ENCODE peak calls at places on chromosomes 6 and 20, in five cellular contexts. Y is HFF-Myc; L is B cell; Z is CD4-positive, alpha-beta T cell; B is endodermal cell. I is an unnamed sample.

GRCh38 chr20:40882173-40882572 is 146.4 kb upstream of the TOP1 start:
- DNase-seq in L (no peak), Z (no peak), B (no peak), Y (no peak), I (no peak)

GRCh38 chr20:51562027-51562333 is 19.5 kb upstream of the NFATC2 start:
- DNase-seq in Y (no peak), L (peak; percentile 9), Z (no peak), B (no peak), I (no peak)

GRCh38 chr20:46364670-46365482 is 41.5 kb downstream of the ELMO2 start:
- DNase-seq in Y (no peak), Z (no peak), L (no peak), B (no peak), I (no peak)

GRCh38 chr20:50565874-50566273 is 55.7 kb downstream of the PTPN1 start:
- DNase-seq in Z (no peak), B (no peak), L (no peak), Y (no peak), I (peak; percentile 57)

GRCh38 chr6:148893481-148893880 is 146.7 kb downstream of the UST start:
- DNase-seq in L (no peak), Y (no peak), B (no peak), Z (no peak), I (no peak)

GRCh38 chr20:19466204-19466928 is 253.9 kb downstream of the SLC24A3 start:
- DNase-seq in Z (no peak), L (no peak), Y (no peak), B (peak; percentile 4), I (peak; percentile 23)

GRCh38 chr20:26208296-26209091 is 511.8 kb upstream of the ZNF337 start:
- DNase-seq in Z (peak; percentile 37), B (peak; percentile 84), Y (no peak), L (peak; percentile 5), I (peak; percentile 84)

GRCh38 chr6:35317483-35318199 is 20.0 kb downstream of the DEF6 start:
- DNase-seq in L (no peak), B (no peak), Z (no peak), Y (no peak), I (no peak)

GRCh38 chr20:40982415-40983145 is 46.0 kb upstream of the TOP1 start:
- DNase-seq in L (no peak), Y (no peak), B (no peak), Z (no peak), I (peak; percentile 54)

GRCh38 chr20:23205656-23206055 is 119.5 kb upstream of the CD93 start:
- DNase-seq in B (peak; percentile 61), Y (no peak), Z (no peak), L (no peak), I (no peak)

GRCh38 chr6:3229566-3230274 is 2.3 kb upstream of the TUBB2B start:
- DNase-seq in B (peak; percentile 92), Y (no peak), Z (no peak), L (peak; percentile 63), I (no peak)

GRCh38 chr20:7924692-7925091 is 15.6 kb downstream of the HAO1 start:
- DNase-seq in L (no peak), Y (peak; percentile 91), Z (no peak), B (no peak), I (no peak)

GRCh38 chr6:151255811-151256210 is 16.0 kb downstream of the AKAP12 start:
- DNase-seq in B (no peak), L (no peak), Z (no peak), Y (no peak), I (no peak)

GRCh38 chr6:14121936-14122344 is 4.4 kb downstream of the CD83 start:
- DNase-seq in Y (no peak), B (no peak), L (peak; percentile 86), Z (no peak), I (no peak)

GRCh38 chr20:2289475-2289874 is 6.3 kb upstream of the TGM3 start:
- DNase-seq in Z (no peak), B (peak; percentile 41), Y (no peak), L (no peak), I (peak; percentile 67)

GRCh38 chr6:150567823-150568383 is 31.8 kb upstream of the PLEKHG1 start:
- DNase-seq in Y (no peak), B (no peak), L (no peak), Z (no peak), I (no peak)

GRCh38 chr6:36947570-36948351 is 6.8 kb upstream of the PI16 start:
- DNase-seq in Y (no peak), B (peak; percentile 36), Z (peak; percentile 39), L (peak; percentile 60), I (no peak)

GRCh38 chr6:26222587-26222986 is 135.4 kb downstream of the HFE start:
- DNase-seq in B (peak; percentile 62), Y (no peak), L (no peak), Z (no peak), I (no peak)

GRCh38 chr6:17269840-17270239 is 11.3 kb upstream of the RBM24 start:
- DNase-seq in B (no peak), L (no peak), Z (no peak), Y (no peak), I (no peak)

GRCh38 chr6:84766118-84766683 is 1.8 kb upstream of the TBX18 start:
- DNase-seq in B (peak; percentile 70), Y (no peak), Z (no peak), L (no peak), I (no peak)

GRCh38 chr6:56877922-56878321 is 77.0 kb upstream of the BEND6 start:
- DNase-seq in B (no peak), Z (no peak), Y (no peak), L (no peak), I (no peak)

GRCh38 chr6:46510656-46511055 is 19.4 kb upstream of the RCAN2 start:
- DNase-seq in B (no peak), Y (no peak), L (no peak), Z (no peak), I (no peak)

GRCh38 chr6:142531727-142532126 is 229.9 kb downstream of the ADGRG6 start:
- DNase-seq in L (no peak), Z (no peak), B (no peak), Y (no peak), I (no peak)

GRCh38 chr6:14386263-14386981 is 268.9 kb downstream of the CD83 start:
- DNase-seq in L (peak; percentile 43), Y (no peak), B (peak; percentile 60), Z (no peak), I (no peak)

GRCh38 chr6:107560657-107561056 is 70.7 kb downstream of the SOBP start:
- DNase-seq in Z (no peak), B (no peak), L (no peak), Y (no peak), I (peak; percentile 49)

GRCh38 chr20:20549267-20549612 is 163.2 kb downstream of the RALGAPA2 start:
- DNase-seq in Y (no peak), Z (no peak), L (no peak), B (no peak), I (no peak)

GRCh38 chr6:78565997-78566396 is 301.4 kb upstream of the IRAK1BP1 start:
- DNase-seq in Y (no peak), L (no peak), Z (no peak), B (no peak), I (no peak)

GRCh38 chr6:79737172-79737571 is 106.0 kb downstream of the SH3BGRL2 start:
- DNase-seq in L (no peak), Z (no peak), B (no peak), Y (no peak), I (no peak)

GRCh38 chr6:154848580-154848979 is 115.4 kb downstream of the SCAF8 start:
- DNase-seq in L (no peak), B (no peak), Z (no peak), Y (no peak), I (no peak)

GRCh38 chr6:55963301-55963700 is 87.9 kb upstream of the BMP5 start:
- DNase-seq in Z (no peak), Y (no peak), L (no peak), B (peak; percentile 59), I (no peak)

GRCh38 chr20:20439602-20440001 is 71.7 kb downstream of the INSM1 start:
- DNase-seq in B (no peak), Y (no peak), L (no peak), Z (no peak), I (no peak)

GRCh38 chr6:151240036-151240685 is 394 bp downstream of the AKAP12 start:
- DNase-seq in L (peak; percentile 14), Z (no peak), Y (peak; percentile 32), B (peak; percentile 96), I (peak; percentile 88)

GRCh38 chr6:71482742-71483141 is 194.1 kb downstream of the OGFRL1 start:
- DNase-seq in Z (no peak), Y (no peak), L (no peak), B (no peak), I (no peak)

GRCh38 chr6:30311101-30311500 is 15.6 kb upstream of the TRIM39 start:
- DNase-seq in L (no peak), B (no peak), Y (no peak), Z (no peak), I (no peak)

DNA sequence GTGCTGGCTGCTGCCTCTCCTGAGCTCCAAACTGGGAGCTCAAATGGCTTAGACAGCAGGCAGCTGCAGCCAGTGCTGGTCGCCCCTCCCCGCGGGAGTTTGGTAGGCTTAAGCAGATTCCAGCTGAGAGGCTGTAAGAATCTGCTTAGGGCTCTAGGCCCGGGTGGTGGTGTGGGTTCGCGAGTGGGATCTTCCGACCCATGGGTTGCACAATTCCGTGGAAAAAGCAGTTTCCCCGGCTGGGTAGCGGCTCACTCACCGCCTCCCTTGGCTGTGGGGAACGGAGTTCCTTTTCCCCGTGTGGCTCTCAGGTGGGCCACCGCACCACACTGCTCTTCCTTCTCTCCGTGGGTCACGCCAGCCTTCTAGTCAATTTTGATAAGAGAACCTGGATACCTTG is 232.5 kb downstream of the PKHD1 start:
- DNase-seq in B (peak; percentile 73), Z (no peak), Y (no peak), L (no peak), I (no peak)
- TF ChIP-seq CTCF in B (no peak), Z (no peak), Y (no peak), L (no peak), I (no peak)

GRCh38 chr20:53678315-53678989 is 84.8 kb upstream of the ZNF217 start:
- DNase-seq in Y (no peak), B (no peak), Z (no peak), L (no peak), I (no peak)
- TF ChIP-seq CTCF in Y (no peak), B (peak; percentile 36), Z (no peak), L (no peak), I (no peak)

GRCh38 chr6:8904754-8905153 is 469.4 kb upstream of the SLC35B3 start:
- DNase-seq in Y (no peak), Z (no peak), B (peak; percentile 74), L (no peak), I (no peak)
- TF ChIP-seq CTCF in Y (peak; percentile 39), Z (no peak), B (peak; percentile 82), L (no peak), I (peak; percentile 21)

GRCh38 chr6:20954325-20954724 is 420.1 kb downstream of the CDKAL1 start:
- DNase-seq in L (no peak), Y (no peak), B (no peak), Z (no peak), I (no peak)

GRCh38 chr6:20948531-20948930 is 414.3 kb downstream of the CDKAL1 start:
- DNase-seq in B (no peak), Z (no peak), L (no peak), Y (no peak), I (no peak)

GRCh38 chr6:20952605-20953004 is 418.3 kb downstream of the CDKAL1 start:
- DNase-seq in Y (peak; percentile 80), L (no peak), Z (no peak), B (no peak), I (no peak)

GRCh38 chr6:20955751-20956150 is 421.5 kb downstream of the CDKAL1 start:
- DNase-seq in Z (no peak), L (no peak), Y (no peak), B (no peak), I (no peak)

GRCh38 chr6:20953019-20953418 is 418.8 kb downstream of the CDKAL1 start:
- DNase-seq in Y (no peak), Z (no peak), L (peak; percentile 1), B (no peak), I (no peak)
- TF ChIP-seq CTCF in Y (no peak), Z (no peak), L (no peak), B (peak; percentile 63), I (peak; percentile 24)

GRCh38 chr6:165049362-165049761 is 260.0 kb downstream of the C6orf118 start:
- DNase-seq in Y (no peak), B (peak; percentile 93), L (peak; percentile 2), Z (no peak), I (no peak)
- TF ChIP-seq CTCF in Y (peak; percentile 49), B (peak; percentile 91), L (peak; percentile 30), Z (no peak), I (no peak)